ENCODE peak calls at places on chromosomes 13 and 19, in nine cellular contexts. One of them, this sample, is unnamed.

GRCh38 chr13:78586706-78587105 is 16.6 kb downstream of the POU4F1 start:
- DNase-seq in ovary: no peak
- DNase-seq in colonic mucosa: no peak
- DNase-seq in uterus: no peak
- DNase-seq in keratinocyte: no peak
- DNase-seq in DND-41: no peak
- DNase-seq in adrenal gland: no peak
- DNase-seq in thoracic aorta: no peak
- DNase-seq in GM12878: no peak
- DNase-seq in this sample: no peak

GRCh38 chr13:74633734-74634133 is 499.5 kb upstream of the KLF12 start:
- DNase-seq in GM12878: no peak
- DNase-seq in keratinocyte: no peak
- DNase-seq in DND-41: no peak
- DNase-seq in colonic mucosa: no peak
- DNase-seq in thoracic aorta: no peak
- DNase-seq in adrenal gland: no peak
- DNase-seq in ovary: no peak
- DNase-seq in uterus: no peak
- DNase-seq in this sample: no peak

GRCh38 chr13:42969558-42970172 is 22.4 kb downstream of the EPSTI1 start:
- DNase-seq in DND-41: peak; percentile 80
- DNase-seq in uterus: peak; percentile 76
- DNase-seq in keratinocyte: no peak
- DNase-seq in thoracic aorta: peak; percentile 38
- DNase-seq in adrenal gland: peak; percentile 80
- DNase-seq in colonic mucosa: peak; percentile 91
- DNase-seq in GM12878: no peak
- DNase-seq in ovary: peak; percentile 74
- DNase-seq in this sample: peak; percentile 79

GRCh38 chr19:43439183-43440063 is 24.7 kb downstream of the TEX101 start:
- DNase-seq in ovary: no peak
- DNase-seq in keratinocyte: peak; percentile 76
- DNase-seq in uterus: no peak
- DNase-seq in colonic mucosa: no peak
- DNase-seq in adrenal gland: no peak
- DNase-seq in thoracic aorta: no peak
- DNase-seq in GM12878: no peak
- DNase-seq in DND-41: peak; percentile 10
- DNase-seq in this sample: no peak

GRCh38 chr13:80086304-80086721 is 254.6 kb downstream of the SPRY2 start:
- DNase-seq in GM12878: no peak
- DNase-seq in colonic mucosa: peak; percentile 41
- DNase-seq in ovary: no peak
- DNase-seq in uterus: no peak
- DNase-seq in keratinocyte: no peak
- DNase-seq in thoracic aorta: no peak
- DNase-seq in DND-41: no peak
- DNase-seq in adrenal gland: no peak
- DNase-seq in this sample: no peak

GRCh38 chr13:36418022-36418805 is 14.1 kb upstream of the CCNA1 start:
- DNase-seq in thoracic aorta: no peak
- DNase-seq in ovary: no peak
- DNase-seq in keratinocyte: no peak
- DNase-seq in uterus: no peak
- DNase-seq in adrenal gland: no peak
- DNase-seq in colonic mucosa: no peak
- DNase-seq in GM12878: peak; percentile 32
- DNase-seq in DND-41: peak; percentile 28
- DNase-seq in this sample: no peak

GRCh38 chr19:12655546-12655945 is 11.0 kb downstream of the MAN2B1 start:
- DNase-seq in colonic mucosa: no peak
- DNase-seq in uterus: no peak
- DNase-seq in adrenal gland: no peak
- DNase-seq in keratinocyte: no peak
- DNase-seq in thoracic aorta: no peak
- DNase-seq in DND-41: no peak
- DNase-seq in ovary: no peak
- DNase-seq in GM12878: no peak
- DNase-seq in this sample: no peak

GRCh38 chr19:44685877-44686276 is 13.1 kb upstream of the CEACAM16 start:
- DNase-seq in uterus: no peak
- DNase-seq in adrenal gland: no peak
- DNase-seq in keratinocyte: no peak
- DNase-seq in colonic mucosa: no peak
- DNase-seq in DND-41: no peak
- DNase-seq in thoracic aorta: no peak
- DNase-seq in GM12878: no peak
- DNase-seq in ovary: no peak
- DNase-seq in this sample: no peak

GRCh38 chr19:4908311-4908710 is 990 bp upstream of the UHRF1 start:
- DNase-seq in GM12878: no peak
- DNase-seq in uterus: no peak
- DNase-seq in ovary: no peak
- DNase-seq in colonic mucosa: no peak
- DNase-seq in DND-41: no peak
- DNase-seq in keratinocyte: no peak
- DNase-seq in adrenal gland: no peak
- DNase-seq in thoracic aorta: no peak
- DNase-seq in this sample: no peak

GRCh38 chr19:20607943-20608342 is 42.4 kb upstream of the ZNF737 start:
- DNase-seq in ovary: no peak
- DNase-seq in thoracic aorta: no peak
- DNase-seq in keratinocyte: no peak
- DNase-seq in GM12878: no peak
- DNase-seq in DND-41: no peak
- DNase-seq in uterus: no peak
- DNase-seq in adrenal gland: no peak
- DNase-seq in colonic mucosa: no peak
- DNase-seq in this sample: no peak

DNA sequence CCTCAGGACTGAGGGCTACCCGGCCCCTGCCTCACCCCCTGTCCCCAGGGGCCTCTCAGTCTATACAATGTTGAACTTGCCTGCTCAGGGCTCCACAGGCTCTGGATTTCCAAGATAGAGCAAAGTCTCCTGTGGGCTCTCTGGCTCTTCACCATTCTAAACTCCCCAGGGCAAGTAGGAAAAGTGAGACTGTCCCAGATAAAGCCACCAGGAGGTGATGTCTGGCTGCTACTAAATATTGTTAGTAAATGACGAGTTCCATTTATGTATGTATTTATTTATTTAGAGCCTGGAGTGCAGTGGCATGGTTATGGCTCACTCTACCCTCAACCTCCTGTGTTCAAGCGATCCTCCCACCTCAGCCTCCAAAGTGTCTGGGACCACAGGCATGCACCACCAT is 73.6 kb upstream of the SIAH3 start:
- DNase-seq in uterus: no peak
- DNase-seq in GM12878: no peak
- DNase-seq in DND-41: no peak
- DNase-seq in colonic mucosa: no peak
- DNase-seq in thoracic aorta: no peak
- DNase-seq in adrenal gland: no peak
- DNase-seq in ovary: no peak
- DNase-seq in keratinocyte: no peak
- DNase-seq in this sample: no peak
- TF ChIP-seq CTCF in uterus: no peak
- TF ChIP-seq CTCF in GM12878: peak; percentile 14
- TF ChIP-seq CTCF in DND-41: peak; percentile 32
- TF ChIP-seq CTCF in colonic mucosa: no peak
- TF ChIP-seq CTCF in thoracic aorta: no peak
- TF ChIP-seq CTCF in adrenal gland: no peak
- TF ChIP-seq CTCF in ovary: no peak
- TF ChIP-seq CTCF in keratinocyte: no peak
- TF ChIP-seq CTCF in this sample: no peak

GRCh38 chr13:95678967-95679366 is 2.0 kb downstream of the DNAJC3 start:
- DNase-seq in keratinocyte: no peak
- DNase-seq in uterus: no peak
- DNase-seq in DND-41: no peak
- DNase-seq in adrenal gland: no peak
- DNase-seq in GM12878: no peak
- DNase-seq in colonic mucosa: no peak
- DNase-seq in thoracic aorta: no peak
- DNase-seq in ovary: no peak
- DNase-seq in this sample: no peak
- H3K4me3 ChIP-seq in keratinocyte: peak overlapping the region; percentile 97
- H3K4me3 ChIP-seq in uterus: no peak overlapping the region
- H3K4me3 ChIP-seq in DND-41: peak overlapping the region; percentile 77
- H3K4me3 ChIP-seq in adrenal gland: peak overlapping the region; percentile 97
- H3K4me3 ChIP-seq in GM12878: peak overlapping the region; percentile 94
- H3K4me3 ChIP-seq in colonic mucosa: no peak overlapping the region
- H3K4me3 ChIP-seq in thoracic aorta: peak overlapping the region; percentile 99
- H3K4me3 ChIP-seq in ovary: no peak overlapping the region
- H3K4me3 ChIP-seq in this sample: peak overlapping the region; percentile 86

DNA sequence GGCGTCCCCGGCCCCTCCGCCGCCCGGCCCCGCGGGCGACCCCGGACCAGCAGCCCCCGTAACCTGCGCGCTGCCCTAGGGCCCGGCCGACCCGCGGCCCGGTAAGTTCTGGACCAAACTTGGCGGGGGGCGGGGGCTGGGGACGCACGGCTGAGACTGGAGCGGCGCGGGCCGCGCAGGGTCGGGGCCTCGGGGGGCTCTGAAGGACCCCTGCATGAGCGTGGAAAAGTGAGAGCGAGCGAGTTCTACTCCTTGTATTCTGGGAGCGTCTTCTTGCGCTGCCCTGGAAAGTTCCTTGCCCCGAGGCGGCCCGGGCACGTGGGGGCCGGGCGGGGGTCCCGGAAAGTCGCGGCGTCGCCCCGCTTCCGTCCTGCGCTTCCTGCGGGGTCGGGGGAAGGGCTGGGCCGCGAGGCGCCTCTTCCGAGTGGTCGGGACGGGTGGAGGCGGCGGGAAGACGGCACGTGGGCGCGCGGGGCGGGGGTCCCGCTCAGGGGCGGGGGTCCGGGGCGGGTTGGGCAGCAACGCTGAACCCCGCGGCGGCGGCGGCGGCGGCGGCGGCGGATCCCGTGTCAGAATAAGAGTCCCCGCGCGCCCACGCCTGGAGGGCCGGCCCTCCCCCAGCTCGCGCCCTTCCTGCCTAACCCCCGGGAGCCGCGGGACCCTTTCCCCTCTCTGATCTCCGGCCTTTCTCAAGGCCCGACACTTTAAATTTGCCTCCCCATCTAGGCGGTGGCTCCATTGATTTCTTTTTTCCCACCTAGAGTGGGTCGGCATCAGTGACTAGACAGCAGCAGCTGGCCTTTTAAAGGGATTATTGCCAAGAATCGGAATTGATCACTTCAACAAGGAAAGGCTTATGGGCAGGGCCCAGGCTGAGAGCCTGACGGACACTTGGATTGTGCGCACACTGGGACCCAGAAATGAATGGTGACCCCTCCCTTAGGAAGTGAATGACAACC is 723 bp downstream of the GATAD2A start:
- DNase-seq in ovary: peak; percentile 71
- DNase-seq in GM12878: no peak
- DNase-seq in colonic mucosa: peak; percentile 59
- DNase-seq in keratinocyte: no peak
- DNase-seq in uterus: peak; percentile 43
- DNase-seq in DND-41: peak; percentile 79
- DNase-seq in thoracic aorta: no peak
- DNase-seq in adrenal gland: peak; percentile 51
- DNase-seq in this sample: peak; percentile 58
- H3K4me1 ChIP-seq in ovary: peaks cover 19% of the 10 kb centered on the region
- H3K4me1 ChIP-seq in GM12878: peaks cover 29% of the 10 kb centered on the region
- H3K4me1 ChIP-seq in colonic mucosa: peaks cover 5% of the 10 kb centered on the region
- H3K4me1 ChIP-seq in keratinocyte: peaks cover 57% of the 10 kb centered on the region
- H3K4me1 ChIP-seq in uterus: peaks cover 17% of the 10 kb centered on the region
- H3K4me1 ChIP-seq in DND-41: peaks cover 48% of the 10 kb centered on the region
- H3K4me1 ChIP-seq in thoracic aorta: peaks cover 70% of the 10 kb centered on the region
- H3K4me1 ChIP-seq in adrenal gland: peaks cover 40% of the 10 kb centered on the region
- H3K4me1 ChIP-seq in this sample: peaks cover 57% of the 10 kb centered on the region

DNA sequence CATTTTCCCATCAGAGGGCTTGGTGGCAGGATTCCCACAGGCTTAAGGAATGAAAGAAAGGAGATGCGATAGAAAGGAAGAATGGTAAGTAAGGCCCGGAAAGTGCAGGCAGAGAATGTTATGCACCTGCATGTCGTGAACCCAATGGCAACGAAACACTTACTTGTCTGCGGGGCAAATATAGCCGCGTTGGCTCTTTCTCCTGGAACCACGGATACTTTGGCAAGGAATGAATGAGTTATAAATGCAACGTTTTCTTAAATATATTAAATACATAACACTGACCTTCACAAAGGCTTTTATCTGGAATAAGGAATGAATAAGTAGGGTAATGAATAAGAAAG is 192.1 kb downstream of the KATNAL1 start:
- DNase-seq in adrenal gland: no peak
- DNase-seq in ovary: no peak
- DNase-seq in keratinocyte: no peak
- DNase-seq in uterus: no peak
- DNase-seq in GM12878: no peak
- DNase-seq in DND-41: no peak
- DNase-seq in colonic mucosa: no peak
- DNase-seq in thoracic aorta: no peak
- DNase-seq in this sample: no peak
- TF ChIP-seq CTCF in adrenal gland: no peak
- TF ChIP-seq CTCF in ovary: peak; percentile 4
- TF ChIP-seq CTCF in keratinocyte: no peak
- TF ChIP-seq CTCF in uterus: no peak
- TF ChIP-seq CTCF in GM12878: no peak
- TF ChIP-seq CTCF in DND-41: no peak
- TF ChIP-seq CTCF in colonic mucosa: peak; percentile 35
- TF ChIP-seq CTCF in thoracic aorta: no peak
- TF ChIP-seq CTCF in this sample: peak; percentile 27

This sample was measured in heart right ventricle.